ENCODE peak calls at places on chromosome 14, in five cellular contexts. L is HCT116, S is upper lobe of left lung, K is stomach, H is prostate gland. P is an unnamed sample.
A peak's percentile ranks its signal among the peaks of the same experiment; 100 is the strongest.

GRCh38 chr14:59464651-59465569 is at the start of gene GPR135:
- DNase-seq in S (peak; percentile 96), K (peak; percentile 67), L (no peak), H (peak; percentile 54), P (peak; percentile 55)

GRCh38 chr14:88013750-88014349 is 8.9 kb downstream of the GPR65 start:
- DNase-seq in L (peak; percentile 12), K (peak; percentile 74), S (no peak), H (peak; percentile 67), P (peak; percentile 63)

GRCh38 chr14:72476657-72477499 is 417.0 kb downstream of the DPF3 start:
- DNase-seq in H (no peak), K (no peak), S (no peak), L (peak; percentile 76), P (no peak)

GRCh38 chr14:68283378-68284123 is 464.0 kb downstream of the RAD51B start:
- DNase-seq in H (no peak), S (peak; percentile 13), L (no peak), K (no peak), P (no peak)

GRCh38 chr14:68785817-68786490 is 6.9 kb downstream of the ZFP36L1 start:
- DNase-seq in H (no peak), L (no peak), S (no peak), K (peak; percentile 33), P (no peak)

GRCh38 chr14:92607702-92608429 is 94.3 kb downstream of the RIN3 start:
- DNase-seq in H (no peak), S (no peak), K (no peak), L (no peak), P (no peak)

GRCh38 chr14:23522643-23523198 is 28.8 kb downstream of the ZFHX2 start:
- DNase-seq in L (no peak), H (no peak), S (no peak), K (no peak), P (no peak)

GRCh38 chr14:28707814-28708213 is 58.8 kb upstream of the FOXG1 start:
- DNase-seq in K (no peak), H (no peak), S (no peak), L (no peak), P (no peak)

GRCh38 chr14:93274055-93274806 is 58.6 kb downstream of the BTBD7 start:
- DNase-seq in H (no peak), L (no peak), K (no peak), S (no peak), P (no peak)

GRCh38 chr14:90698379-90698869 is 117.8 kb downstream of the TTC7B start:
- DNase-seq in S (no peak), K (no peak), H (no peak), L (no peak), P (no peak)

GRCh38 chr14:100962494-100962893 is 59.0 kb upstream of the RTL1 start:
- DNase-seq in S (no peak), H (no peak), K (no peak), L (no peak), P (no peak)

GRCh38 chr14:101643651-101644050 is 82.4 kb downstream of the DIO3 start:
- DNase-seq in S (no peak), K (no peak), L (no peak), H (no peak), P (no peak)

DNA sequence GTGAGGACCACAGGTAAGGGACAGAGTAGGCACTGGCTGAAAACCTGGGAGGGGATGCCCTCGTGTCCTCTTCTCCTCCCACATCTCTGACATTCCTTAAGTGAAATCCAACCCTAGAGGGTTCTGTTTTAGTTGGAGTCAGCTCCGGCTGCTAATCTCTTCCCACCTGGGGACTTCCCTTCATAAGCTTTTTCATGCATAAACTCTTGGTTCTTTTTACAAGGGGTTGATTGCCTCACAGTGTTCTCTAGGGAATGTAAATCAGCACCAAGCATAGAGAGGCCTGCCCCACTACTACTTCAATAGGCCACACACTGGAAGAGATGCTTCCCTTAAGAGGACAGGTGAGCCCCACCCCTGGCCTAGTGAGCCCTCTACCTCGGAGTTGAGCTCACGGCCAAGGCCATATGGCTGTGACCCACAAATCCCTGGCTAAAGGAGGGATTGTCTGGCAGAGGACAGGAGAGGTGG is 3.2 kb upstream of the SYNDIG1L start:
- DNase-seq in K (no peak), H (no peak), L (no peak), S (no peak), P (no peak)
- TF ChIP-seq POLR2AphosphoS5 in K (no peak), H (no peak), L (no peak), S (no peak), P (no peak)

GRCh38 chr14:102796661-102797190 is 19.5 kb downstream of the TRAF3 start:
- DNase-seq in L (no peak), K (no peak), S (no peak), H (no peak), P (no peak)

GRCh38 chr14:102793531-102794328 is 16.5 kb downstream of the TRAF3 start:
- DNase-seq in S (no peak), L (no peak), H (no peak), K (no peak), P (no peak)

GRCh38 chr14:102798926-102799325 is 21.7 kb downstream of the TRAF3 start:
- DNase-seq in H (no peak), K (no peak), S (no peak), L (no peak), P (no peak)

GRCh38 chr14:102799684-102800562 is 22.7 kb downstream of the TRAF3 start:
- DNase-seq in S (no peak), K (no peak), H (no peak), L (no peak), P (no peak)

DNA sequence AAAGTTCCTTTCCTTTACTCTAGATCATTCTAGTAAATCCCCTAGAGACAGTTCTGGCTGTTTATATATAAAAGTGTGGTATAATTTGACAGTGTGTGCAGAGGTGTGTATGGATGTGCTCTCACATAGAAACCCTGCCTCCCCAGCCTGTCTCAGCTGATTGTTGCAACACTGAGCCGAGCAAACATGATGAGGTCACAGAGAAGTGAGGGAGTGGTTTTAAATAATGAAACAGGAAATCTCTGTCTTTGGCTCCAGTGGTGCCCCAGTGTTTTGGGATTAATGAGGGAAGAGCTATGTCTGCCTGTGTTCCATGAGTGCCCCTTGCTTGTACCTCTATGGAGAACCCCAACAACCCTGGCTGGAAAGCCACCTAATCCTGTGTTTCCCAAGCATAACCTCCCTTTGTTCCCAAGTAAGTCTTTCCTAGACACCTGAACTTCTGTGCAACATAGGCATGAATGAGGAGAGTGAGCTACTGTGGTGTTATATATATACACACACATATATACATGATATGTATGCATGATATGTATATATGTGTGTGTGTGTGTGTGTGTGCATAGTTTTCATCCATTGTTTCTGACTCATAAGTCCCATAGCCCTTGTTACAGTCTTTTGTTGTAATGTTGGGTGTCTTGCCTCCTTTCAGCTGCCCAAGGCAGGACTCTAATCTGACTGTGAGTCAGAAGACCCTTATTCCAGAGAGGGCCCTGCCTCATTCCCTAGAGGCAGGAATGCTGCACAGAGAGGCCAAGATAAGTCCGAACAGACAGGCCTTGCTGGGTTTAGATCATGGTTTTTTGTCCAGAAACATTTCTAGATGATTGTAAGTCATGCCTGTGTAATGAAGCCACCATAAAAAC is 18.0 kb downstream of the TRAF3 start:
- DNase-seq in H (peak; percentile 63), S (no peak), L (no peak), K (peak; percentile 66), P (peak; percentile 64)
- H3K4me1 ChIP-seq in H (no peaks in the 10 kb centered on the region), S (peaks cover 16% of the 10 kb centered on the region), L (peaks cover 45% of the 10 kb centered on the region), K (peaks cover 11% of the 10 kb centered on the region), P (no peaks in the 10 kb centered on the region)

DNA sequence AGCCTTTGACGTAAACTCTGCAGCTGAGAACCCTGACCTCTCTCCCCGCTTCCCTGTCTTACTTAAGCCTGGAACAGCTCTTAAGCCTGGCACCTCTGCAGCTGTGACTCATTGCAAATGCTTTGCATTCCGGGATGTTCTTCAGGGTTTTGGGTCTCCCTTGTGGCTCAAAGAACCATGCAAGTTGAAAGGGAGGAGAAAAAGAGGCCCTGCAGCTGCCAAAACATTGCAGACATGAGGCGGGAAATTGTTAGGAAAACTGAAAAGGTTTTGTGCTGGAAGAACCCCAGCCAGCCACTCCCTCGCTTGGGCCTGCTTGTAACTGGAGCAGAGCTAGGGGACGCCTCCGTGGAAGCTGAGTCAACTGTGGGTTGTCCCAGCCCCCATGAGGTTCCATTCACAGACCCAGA is 60.2 kb upstream of the FERMT2 start:
- DNase-seq in L (peak; percentile 21), H (no peak), S (no peak), K (peak; percentile 41), P (peak; percentile 48)
- TF ChIP-seq POLR2AphosphoS5 in L (no peak), H (no peak), S (peak; percentile 34), K (peak; percentile 35), P (no peak)

DNA sequence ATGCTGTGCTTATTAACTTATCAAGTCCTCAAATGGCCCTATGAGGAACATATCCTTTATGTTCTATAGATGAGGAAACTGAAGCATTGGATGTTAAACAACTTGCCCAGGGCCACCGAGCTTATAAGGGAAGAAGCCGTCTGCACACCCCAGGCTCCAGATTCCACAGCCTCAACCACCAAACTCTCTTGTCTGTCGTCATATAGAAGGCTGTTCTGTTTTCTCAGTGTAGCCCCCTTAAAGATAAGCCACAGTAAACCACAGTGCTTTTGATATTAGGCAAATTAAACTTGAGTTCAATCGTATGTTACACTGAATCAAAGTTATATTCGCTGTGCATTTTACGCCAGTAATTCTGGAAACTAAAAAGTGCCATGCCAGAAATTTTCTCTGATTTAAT is 116.7 kb downstream of the PRKCH start:
- DNase-seq in L (no peak), K (no peak), S (no peak), H (no peak), P (no peak)
- H3K4me1 ChIP-seq in L (peaks cover 26% of the 10 kb centered on the region), K (peaks cover 17% of the 10 kb centered on the region), S (peaks cover 46% of the 10 kb centered on the region), H (peaks cover 7% of the 10 kb centered on the region), P (peaks cover 4% of the 10 kb centered on the region)

GRCh38 chr14:73997944-73998451 is 21.1 kb downstream of the ENTPD5 start:
- DNase-seq in S (no peak), H (peak; percentile 44), K (no peak), L (no peak), P (no peak)

GRCh38 chr14:73995977-73996378 is 23.1 kb downstream of the ENTPD5 start:
- DNase-seq in L (no peak), K (peak; percentile 32), S (no peak), H (no peak), P (no peak)

GRCh38 chr14:73998736-73999135 is 20.4 kb downstream of the ENTPD5 start:
- DNase-seq in L (no peak), K (no peak), H (no peak), S (no peak), P (no peak)

GRCh38 chr14:73996731-73997107 is 22.4 kb downstream of the ENTPD5 start:
- DNase-seq in H (no peak), K (no peak), S (no peak), L (no peak), P (no peak)

DNA sequence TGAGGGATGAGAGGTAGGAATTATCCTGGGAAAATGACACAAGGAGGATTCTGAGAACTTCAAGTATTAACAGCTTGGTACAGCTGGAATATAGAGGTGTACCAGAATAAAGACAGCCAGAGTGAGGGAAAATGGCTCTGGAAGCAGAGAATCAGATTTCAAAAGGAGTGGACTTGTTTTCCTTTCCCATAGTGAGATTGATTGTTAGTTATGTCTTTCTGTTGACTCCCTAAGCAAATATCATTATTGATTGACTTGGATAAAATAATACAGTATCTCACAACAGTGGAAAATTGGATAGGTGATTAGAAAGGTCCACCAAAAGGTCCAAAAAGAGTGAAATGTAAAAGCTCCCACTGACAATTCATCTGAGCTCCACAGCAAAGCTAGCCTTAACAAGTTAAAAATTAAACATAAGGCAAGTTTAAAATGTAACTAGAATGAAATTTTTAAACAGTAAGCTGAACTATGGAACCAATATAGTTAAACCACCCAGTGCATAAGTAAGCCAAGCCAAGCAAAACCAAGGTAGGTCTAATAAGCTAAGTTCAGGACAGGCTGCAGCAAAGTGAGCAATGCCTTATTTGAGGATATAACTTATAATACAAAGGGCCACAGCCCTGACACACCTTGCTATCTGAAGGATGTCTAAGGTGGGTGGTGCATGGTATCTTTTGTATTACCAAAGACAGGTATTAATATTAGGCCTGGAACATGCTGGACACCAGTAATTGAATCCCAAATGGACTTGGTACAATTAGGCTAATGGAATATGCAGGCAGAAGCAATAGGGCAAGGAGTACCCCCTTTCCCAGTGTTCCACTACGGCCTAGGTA is 21.8 kb downstream of the ENTPD5 start:
- DNase-seq in K (no peak), S (no peak), H (no peak), L (no peak), P (no peak)
- TF ChIP-seq POLR2AphosphoS5 in K (no peak), S (no peak), H (no peak), L (no peak), P (no peak)